ENCODE peak calls at places on chromosomes 5 and 9, in five cellular contexts. One of them, this sample, is unnamed.

GRCh38 chr5:181191526-181192336 is 13.3 kb downstream of the TRIM7 start:
- DNase-seq in PC-9: peak; percentile 87
- DNase-seq in GM12865: peak; percentile 98
- DNase-seq in spleen: peak; percentile 98
- DNase-seq in AG10803: peak; percentile 96
- DNase-seq in this sample: peak; percentile 97

GRCh38 chr5:179122411-179123108 is 62.4 kb downstream of the ZNF354C start:
- DNase-seq in PC-9: no peak
- DNase-seq in GM12865: no peak
- DNase-seq in spleen: peak; percentile 38
- DNase-seq in AG10803: no peak
- DNase-seq in this sample: no peak

GRCh38 chr5:138955013-138955660 is 80.0 kb upstream of the LRRTM2 start:
- DNase-seq in PC-9: no peak
- DNase-seq in GM12865: no peak
- DNase-seq in spleen: peak; percentile 74
- DNase-seq in AG10803: no peak
- DNase-seq in this sample: peak; percentile 68

GRCh38 chr5:10301266-10301665 is 6.4 kb downstream of the CMBL start:
- DNase-seq in PC-9: no peak
- DNase-seq in GM12865: no peak
- DNase-seq in spleen: peak; percentile 2
- DNase-seq in AG10803: no peak
- DNase-seq in this sample: no peak

GRCh38 chr5:91668261-91668660 is 285.1 kb upstream of the ARRDC3 start:
- DNase-seq in PC-9: no peak
- DNase-seq in GM12865: no peak
- DNase-seq in spleen: no peak
- DNase-seq in AG10803: no peak
- DNase-seq in this sample: no peak

GRCh38 chr9:35790025-35790384 is 1.4 kb upstream of the NPR2 start:
- DNase-seq in PC-9: no peak
- DNase-seq in GM12865: no peak
- DNase-seq in spleen: no peak
- DNase-seq in AG10803: no peak
- DNase-seq in this sample: no peak

GRCh38 chr9:89388868-89389177 is 70.5 kb downstream of the SECISBP2 start:
- DNase-seq in PC-9: no peak
- DNase-seq in GM12865: no peak
- DNase-seq in spleen: no peak
- DNase-seq in AG10803: no peak
- DNase-seq in this sample: no peak

GRCh38 chr5:126280820-126281219 is 142.4 kb upstream of the GRAMD2B start:
- DNase-seq in PC-9: no peak
- DNase-seq in GM12865: no peak
- DNase-seq in spleen: no peak
- DNase-seq in AG10803: no peak
- DNase-seq in this sample: no peak

GRCh38 chr5:78518365-78519197 is 130.0 kb downstream of the LHFPL2 start:
- DNase-seq in PC-9: peak; percentile 78
- DNase-seq in GM12865: no peak
- DNase-seq in spleen: no peak
- DNase-seq in AG10803: peak; percentile 80
- DNase-seq in this sample: peak; percentile 69

GRCh38 chr9:127418037-127418471 is 6.1 kb upstream of the ZNF79 start:
- DNase-seq in PC-9: no peak
- DNase-seq in GM12865: peak; percentile 36
- DNase-seq in spleen: no peak
- DNase-seq in AG10803: no peak
- DNase-seq in this sample: no peak

GRCh38 chr9:99365233-99365980 is 143.3 kb downstream of the SEC61B start:
- DNase-seq in PC-9: no peak
- DNase-seq in GM12865: no peak
- DNase-seq in spleen: no peak
- DNase-seq in AG10803: peak; percentile 76
- DNase-seq in this sample: no peak

GRCh38 chr9:124242331-124243194 is 15.2 kb upstream of the NEK6 start:
- DNase-seq in PC-9: no peak
- DNase-seq in GM12865: no peak
- DNase-seq in spleen: no peak
- DNase-seq in AG10803: peak; percentile 47
- DNase-seq in this sample: peak; percentile 51

GRCh38 chr5:141186897-141187512 is at the start of gene PCDHB9:
- DNase-seq in PC-9: no peak
- DNase-seq in GM12865: peak; percentile 40
- DNase-seq in spleen: no peak
- DNase-seq in AG10803: peak; percentile 25
- DNase-seq in this sample: peak; percentile 8

GRCh38 chr5:176831425-176831824 is 21.1 kb downstream of the UNC5A start:
- DNase-seq in PC-9: no peak
- DNase-seq in GM12865: no peak
- DNase-seq in spleen: no peak
- DNase-seq in AG10803: no peak
- DNase-seq in this sample: no peak

GRCh38 chr5:133120156-133120750 is 68.4 kb downstream of the HSPA4 start:
- DNase-seq in PC-9: no peak
- DNase-seq in GM12865: no peak
- DNase-seq in spleen: no peak
- DNase-seq in AG10803: no peak
- DNase-seq in this sample: no peak

GRCh38 chr5:53480474-53481353 is at the start of gene FST:
- DNase-seq in PC-9: no peak
- DNase-seq in GM12865: no peak
- DNase-seq in spleen: peak; percentile 72
- DNase-seq in AG10803: no peak
- DNase-seq in this sample: peak; percentile 54

GRCh38 chr5:67010684-67011409 is 185.8 kb downstream of the CD180 start:
- DNase-seq in PC-9: peak; percentile 94
- DNase-seq in GM12865: no peak
- DNase-seq in spleen: no peak
- DNase-seq in AG10803: peak; percentile 43
- DNase-seq in this sample: no peak

GRCh38 chr5:122190156-122190555 is 60.8 kb downstream of the ZNF474 start:
- DNase-seq in PC-9: no peak
- DNase-seq in GM12865: no peak
- DNase-seq in spleen: no peak
- DNase-seq in AG10803: no peak
- DNase-seq in this sample: no peak

GRCh38 chr9:111712369-111712768 is 51.0 kb downstream of the GNG10 start:
- DNase-seq in PC-9: no peak
- DNase-seq in GM12865: no peak
- DNase-seq in spleen: no peak
- DNase-seq in AG10803: no peak
- DNase-seq in this sample: no peak

GRCh38 chr9:119941081-119941480 is 571.8 kb upstream of the BRINP1 start:
- DNase-seq in PC-9: no peak
- DNase-seq in GM12865: no peak
- DNase-seq in spleen: no peak
- DNase-seq in AG10803: peak; percentile 63
- DNase-seq in this sample: no peak

GRCh38 chr9:5095795-5096194 is 89.6 kb downstream of the INSL6 start:
- DNase-seq in PC-9: no peak
- DNase-seq in GM12865: no peak
- DNase-seq in spleen: no peak
- DNase-seq in AG10803: no peak
- DNase-seq in this sample: no peak

GRCh38 chr5:139665626-139666025 is 17.5 kb downstream of the CXXC5 start:
- DNase-seq in PC-9: no peak
- DNase-seq in GM12865: no peak
- DNase-seq in spleen: no peak
- DNase-seq in AG10803: no peak
- DNase-seq in this sample: no peak

GRCh38 chr5:31218978-31219377 is 25.5 kb downstream of the CDH6 start:
- DNase-seq in PC-9: no peak
- DNase-seq in GM12865: no peak
- DNase-seq in spleen: no peak
- DNase-seq in AG10803: no peak
- DNase-seq in this sample: no peak

GRCh38 chr5:172990776-172991175 is 7.2 kb downstream of the ATP6V0E1 start:
- DNase-seq in PC-9: no peak
- DNase-seq in GM12865: no peak
- DNase-seq in spleen: no peak
- DNase-seq in AG10803: no peak
- DNase-seq in this sample: no peak

GRCh38 chr9:37529111-37529510 is 43.4 kb downstream of the POLR1E start:
- DNase-seq in PC-9: no peak
- DNase-seq in GM12865: peak; percentile 65
- DNase-seq in spleen: peak; percentile 83
- DNase-seq in AG10803: no peak
- DNase-seq in this sample: no peak

GRCh38 chr9:134323741-134324358 is 2.4 kb upstream of the RXRA start:
- DNase-seq in PC-9: no peak
- DNase-seq in GM12865: no peak
- DNase-seq in spleen: peak; percentile 76
- DNase-seq in AG10803: peak; percentile 41
- DNase-seq in this sample: peak; percentile 21

GRCh38 chr9:128634111-128634510 is 22.5 kb downstream of the DYNC2I2 start:
- DNase-seq in PC-9: no peak
- DNase-seq in GM12865: no peak
- DNase-seq in spleen: no peak
- DNase-seq in AG10803: no peak
- DNase-seq in this sample: no peak

GRCh38 chr9:128633601-128634000 is 23.0 kb downstream of the DYNC2I2 start:
- DNase-seq in PC-9: no peak
- DNase-seq in GM12865: no peak
- DNase-seq in spleen: no peak
- DNase-seq in AG10803: no peak
- DNase-seq in this sample: no peak

GRCh38 chr9:128636024-128636390 is 20.6 kb downstream of the DYNC2I2 start:
- DNase-seq in PC-9: peak; percentile 86
- DNase-seq in GM12865: no peak
- DNase-seq in spleen: no peak
- DNase-seq in AG10803: no peak
- DNase-seq in this sample: no peak

GRCh38 chr9:128635266-128636023 is 21.2 kb downstream of the DYNC2I2 start:
- DNase-seq in PC-9: peak; percentile 95
- DNase-seq in GM12865: no peak
- DNase-seq in spleen: peak; percentile 85
- DNase-seq in AG10803: peak; percentile 97
- DNase-seq in this sample: peak; percentile 93

GRCh38 chr9:128634651-128635262 is 21.9 kb downstream of the DYNC2I2 start:
- DNase-seq in PC-9: no peak
- DNase-seq in GM12865: no peak
- DNase-seq in spleen: no peak
- DNase-seq in AG10803: no peak
- DNase-seq in this sample: no peak
- H3K4me3 ChIP-seq in PC-9: no peak overlapping the region
- H3K4me3 ChIP-seq in GM12865: no peak overlapping the region
- H3K4me3 ChIP-seq in spleen: no peak overlapping the region
- H3K4me3 ChIP-seq in AG10803: no peak overlapping the region
- H3K4me3 ChIP-seq in this sample: no peak overlapping the region

GRCh38 chr5:68259696-68260095 is 44.1 kb downstream of the PIK3R1 start:
- DNase-seq in PC-9: no peak
- DNase-seq in GM12865: no peak
- DNase-seq in spleen: no peak
- DNase-seq in AG10803: no peak
- DNase-seq in this sample: no peak

GRCh38 chr5:68260455-68260854 is 44.9 kb downstream of the PIK3R1 start:
- DNase-seq in PC-9: no peak
- DNase-seq in GM12865: peak; percentile 35
- DNase-seq in spleen: no peak
- DNase-seq in AG10803: no peak
- DNase-seq in this sample: no peak

GRCh38 chr5:68258531-68258930 is 43.0 kb downstream of the PIK3R1 start:
- DNase-seq in PC-9: no peak
- DNase-seq in GM12865: no peak
- DNase-seq in spleen: no peak
- DNase-seq in AG10803: no peak
- DNase-seq in this sample: no peak

GRCh38 chr5:68264024-68264956 is 48.7 kb downstream of the PIK3R1 start:
- DNase-seq in PC-9: no peak
- DNase-seq in GM12865: no peak
- DNase-seq in spleen: no peak
- DNase-seq in AG10803: peak; percentile 70
- DNase-seq in this sample: peak; percentile 63

DNA sequence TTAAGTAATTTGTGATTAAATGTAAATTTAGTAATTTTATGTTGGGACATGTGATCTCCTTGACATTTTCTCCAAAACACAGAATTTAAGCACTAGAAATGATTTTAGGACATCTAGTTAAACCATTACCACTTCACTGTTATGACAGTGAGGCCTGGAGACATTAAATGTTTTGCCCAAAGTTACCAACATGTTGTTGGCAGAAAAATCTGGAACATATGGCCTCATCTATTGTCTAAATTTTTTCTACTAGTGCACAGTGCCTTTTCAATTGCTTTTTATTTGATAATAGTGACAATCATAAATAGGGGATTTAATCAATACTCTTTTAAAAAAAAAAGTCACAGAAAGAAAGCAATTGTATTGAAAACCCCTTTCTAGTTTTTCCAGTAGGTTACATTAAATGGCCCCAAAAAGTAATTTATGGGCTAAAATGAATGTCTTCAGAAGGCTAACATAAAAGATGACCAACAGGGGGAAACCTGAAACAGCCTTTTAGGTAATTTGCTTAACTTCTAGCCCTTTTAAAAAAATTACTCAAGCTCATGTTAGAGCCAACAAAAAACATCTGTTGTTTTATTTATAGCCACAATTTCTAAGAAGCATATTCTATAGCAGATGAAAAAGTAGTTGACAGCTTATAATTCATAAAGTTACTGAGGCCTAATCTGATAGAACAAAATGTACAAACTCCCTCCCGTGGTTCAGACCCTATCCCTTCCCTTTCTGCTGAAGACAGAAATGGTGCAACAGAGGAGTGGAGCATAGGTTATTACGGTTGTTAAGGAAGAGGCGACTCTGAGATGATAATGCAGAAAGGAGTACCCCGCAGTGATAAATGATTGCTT is 45.8 kb downstream of the PIK3R1 start:
- DNase-seq in PC-9: no peak
- DNase-seq in GM12865: no peak
- DNase-seq in spleen: no peak
- DNase-seq in AG10803: peak; percentile 43
- DNase-seq in this sample: peak; percentile 92
- TF ChIP-seq CTCF in PC-9: no peak
- TF ChIP-seq CTCF in GM12865: no peak
- TF ChIP-seq CTCF in spleen: no peak
- TF ChIP-seq CTCF in AG10803: peak; percentile 44
- TF ChIP-seq CTCF in this sample: peak; percentile 39

GRCh38 chr5:59548807-59549357 is 344.6 kb downstream of the PDE4D start:
- DNase-seq in PC-9: peak; percentile 90
- DNase-seq in GM12865: no peak
- DNase-seq in spleen: no peak
- DNase-seq in AG10803: no peak
- DNase-seq in this sample: no peak
- H3K4me3 ChIP-seq in PC-9: no peak overlapping the region
- H3K4me3 ChIP-seq in GM12865: no peak overlapping the region
- H3K4me3 ChIP-seq in spleen: no peak overlapping the region
- H3K4me3 ChIP-seq in AG10803: no peak overlapping the region
- H3K4me3 ChIP-seq in this sample: no peak overlapping the region

DNA sequence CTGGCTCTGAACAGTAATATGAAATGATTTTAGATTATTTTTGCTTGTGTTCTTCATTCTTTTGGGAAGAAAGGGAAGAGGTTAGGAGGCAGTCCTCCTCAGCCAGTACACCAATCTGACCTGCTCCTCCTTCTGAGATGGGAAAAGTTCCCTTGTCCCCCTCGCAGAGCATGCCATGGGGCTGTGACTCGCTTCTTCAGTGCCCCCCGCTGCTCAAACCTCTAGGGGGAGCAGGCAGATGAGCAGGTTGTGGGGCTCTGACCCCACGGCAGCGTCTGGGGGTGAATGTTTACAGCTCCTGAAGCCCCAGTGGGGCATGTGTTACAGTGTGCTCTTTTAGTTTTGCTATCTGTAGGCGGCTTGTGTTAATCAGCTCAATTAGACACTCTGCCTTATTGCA is 50.9 kb upstream of the KLF9 start:
- DNase-seq in PC-9: no peak
- DNase-seq in GM12865: no peak
- DNase-seq in spleen: no peak
- DNase-seq in AG10803: no peak
- DNase-seq in this sample: no peak
- TF ChIP-seq CTCF in PC-9: no peak
- TF ChIP-seq CTCF in GM12865: no peak
- TF ChIP-seq CTCF in spleen: no peak
- TF ChIP-seq CTCF in AG10803: no peak
- TF ChIP-seq CTCF in this sample: no peak